ENCODE peak calls at places on chromosomes 1 and 21, in eight cellular contexts. C is naive thymus-derived CD8-positive, alpha-beta T cell; Q is activated CD8-positive, alpha-beta memory T cell treated with anti-CD3 and anti-CD28 coated beads, Interleukin-2, amount 50 U/mL, for 48 hours; B is fibroblast of mammary gland; Z is cardiac muscle cell; X is activated naive CD4-positive, alpha-beta T cell; R is NCI-H774; S is breast epithelium. Y is an unnamed sample.
A peak's percentile ranks its signal among the peaks of the same experiment; 100 is the strongest.

GRCh38 chr1:180482425-180483275 is 19.7 kb downstream of the ACBD6 start:
- DNase-seq in B (peak; percentile 67), Q (no peak), S (no peak), R (peak; percentile 8), C (peak; percentile 44), X (no peak), Z (peak; percentile 62), Y (no peak)

GRCh38 chr1:171841931-171842723 is 829 bp downstream of the DNM3 start:
- DNase-seq in B (peak; percentile 10), Q (no peak), S (no peak), R (no peak), Z (peak; percentile 8), C (peak; percentile 15), X (no peak), Y (peak; percentile 84)

GRCh38 chr1:203424861-203425667 is 50.5 kb upstream of the PRELP start:
- DNase-seq in C (no peak), X (no peak), S (no peak), B (no peak), R (no peak), Z (no peak), Q (no peak), Y (peak; percentile 43)

GRCh38 chr1:152111515-152111968 is 3.7 kb downstream of the TCHH start:
- DNase-seq in C (no peak), R (no peak), Q (peak; percentile 70), Z (no peak), B (peak; percentile 34), X (no peak), S (no peak), Y (no peak)

GRCh38 chr1:181424786-181425403 is 58.4 kb upstream of the CACNA1E start:
- DNase-seq in B (peak; percentile 65), S (peak; percentile 26), C (peak; percentile 78), Q (peak; percentile 90), R (peak; percentile 75), Z (peak; percentile 88), X (peak; percentile 76), Y (peak; percentile 89)

GRCh38 chr1:94259635-94260289 is 22.4 kb upstream of the ARHGAP29 start:
- DNase-seq in B (peak; percentile 86), R (no peak), Z (no peak), Q (no peak), C (no peak), S (no peak), X (no peak), Y (no peak)

GRCh38 chr1:1550591-1551432 is 10.4 kb upstream of the TMEM240 start:
- DNase-seq in C (no peak), S (no peak), B (peak; percentile 80), R (no peak), X (no peak), Q (no peak), Z (peak; percentile 57), Y (no peak)

GRCh38 chr1:229018674-229019295 is 252.1 kb upstream of the RAB4A start:
- DNase-seq in Z (no peak), S (no peak), C (no peak), X (no peak), B (peak; percentile 13), R (no peak), Q (no peak), Y (no peak)

GRCh38 chr1:154304664-154305337 is 16.1 kb upstream of the AQP10 start:
- DNase-seq in C (no peak), Q (peak; percentile 73), Z (no peak), X (no peak), B (peak; percentile 43), R (no peak), S (no peak), Y (no peak)

GRCh38 chr1:8925406-8925805 is 20.3 kb upstream of the CA6 start:
- DNase-seq in C (no peak), Z (no peak), R (no peak), S (no peak), B (no peak), Q (no peak), X (no peak), Y (no peak)

GRCh38 chr1:110348050-110348449 is 8.9 kb downstream of the RBM15 start:
- DNase-seq in X (no peak), S (no peak), R (no peak), B (no peak), Z (no peak), C (no peak), Q (no peak), Y (no peak)

GRCh38 chr21:44949161-44950015 is 9.6 kb downstream of the SLX9 start:
- DNase-seq in X (peak; percentile 81), C (peak; percentile 75), S (peak; percentile 86), B (peak; percentile 71), R (no peak), Z (peak; percentile 90), Q (peak; percentile 94), Y (peak; percentile 97)

GRCh38 chr1:190578015-190578414 is 100.4 kb upstream of the BRINP3 start:
- DNase-seq in Z (no peak), Q (no peak), X (no peak), S (no peak), C (no peak), B (no peak), R (no peak), Y (no peak)

GRCh38 chr1:85681087-85681486 is 27.1 kb downstream of the ZNHIT6 start:
- DNase-seq in B (peak; percentile 55), Z (no peak), R (peak; percentile 28), C (no peak), S (no peak), Q (no peak), X (no peak), Y (no peak)

GRCh38 chr1:204419064-204419403 is 7.4 kb upstream of the PPP1R15B start:
- DNase-seq in C (no peak), Q (no peak), X (no peak), Z (no peak), B (no peak), S (no peak), R (no peak), Y (no peak)

GRCh38 chr1:226723640-226724532 is 15.2 kb downstream of the ITPKB start:
- DNase-seq in Q (peak; percentile 63), Z (peak; percentile 62), S (no peak), X (no peak), R (peak; percentile 73), C (no peak), B (peak; percentile 79), Y (no peak)

GRCh38 chr1:198086051-198086745 is 70.6 kb upstream of the NEK7 start:
- DNase-seq in S (no peak), B (no peak), Z (no peak), R (no peak), X (no peak), Q (no peak), C (no peak), Y (no peak)

GRCh38 chr1:235533476-235534168 is 29.4 kb upstream of the B3GALNT2 start:
- DNase-seq in Q (no peak), Z (no peak), B (no peak), S (no peak), R (no peak), X (no peak), C (no peak), Y (no peak)

GRCh38 chr1:52142220-52143153 is 598 bp downstream of the ZFYVE9 start:
- DNase-seq in C (peak; percentile 49), Q (peak; percentile 74), Z (peak; percentile 71), S (peak; percentile 19), R (peak; percentile 27), X (no peak), B (peak; percentile 43), Y (peak; percentile 86)

GRCh38 chr1:40793617-40794016 is 10.0 kb downstream of the KCNQ4 start:
- DNase-seq in S (no peak), X (no peak), Q (no peak), C (no peak), R (no peak), B (no peak), Z (no peak), Y (no peak)

GRCh38 chr1:83742446-83742845 is 256.5 kb downstream of the TTLL7 start:
- DNase-seq in R (no peak), C (no peak), Q (no peak), Z (no peak), S (no peak), B (no peak), X (no peak), Y (no peak)

GRCh38 chr1:183244466-183244865 is 58.4 kb downstream of the LAMC2 start:
- DNase-seq in X (no peak), Z (peak; percentile 55), R (no peak), S (peak; percentile 45), Q (no peak), C (no peak), B (peak; percentile 97), Y (peak; percentile 97)

GRCh38 chr1:53250325-53250724 is 12.0 kb upstream of the MAGOH start:
- DNase-seq in S (no peak), Q (no peak), B (no peak), Z (no peak), C (no peak), R (no peak), X (no peak), Y (no peak)

GRCh38 chr1:33343539-33343938 is 22.6 kb upstream of the A3GALT2 start:
- DNase-seq in X (no peak), Z (no peak), Q (no peak), C (no peak), B (peak; percentile 53), R (no peak), S (no peak), Y (no peak)

GRCh38 chr1:111270781-111271463 is 19.7 kb upstream of the CHIA start:
- DNase-seq in S (no peak), X (no peak), B (no peak), Q (no peak), R (no peak), Z (no peak), C (peak; percentile 14), Y (no peak)

GRCh38 chr1:24562625-24563024 is 6.7 kb downstream of the NCMAP start:
- DNase-seq in X (no peak), B (no peak), C (no peak), Z (peak; percentile 45), R (no peak), S (no peak), Q (no peak), Y (no peak)

GRCh38 chr1:111615874-111616715 is 3.5 kb upstream of the RAP1A start:
- DNase-seq in R (no peak), C (peak; percentile 47), Z (no peak), X (no peak), S (no peak), Q (no peak), B (no peak), Y (no peak)

GRCh38 chr1:156836041-156836654 is 19.5 kb upstream of the SH2D2A start:
- DNase-seq in B (no peak), R (no peak), C (no peak), X (no peak), Q (peak; percentile 74), Z (no peak), S (no peak), Y (no peak)

GRCh38 chr1:174965006-174965971 is 34.5 kb upstream of the CACYBP start:
- DNase-seq in C (peak; percentile 59), R (no peak), B (no peak), Z (no peak), Q (no peak), X (peak; percentile 3), S (no peak), Y (no peak)

GRCh38 chr1:50422946-50423669 is at the start of gene DMRTA2:
- DNase-seq in S (no peak), Q (peak; percentile 65), X (no peak), Z (peak; percentile 63), R (peak; percentile 97), B (peak; percentile 15), C (no peak), Y (no peak)

GRCh38 chr21:14383596-14384210 is 757 bp upstream of the HSPA13 start:
- DNase-seq in Z (no peak), Q (no peak), R (no peak), S (no peak), C (no peak), X (no peak), B (peak; percentile 47), Y (no peak)

GRCh38 chr1:119544165-119544762 is 37.3 kb downstream of the HSD3B1 start:
- DNase-seq in Q (no peak), X (no peak), C (no peak), Z (peak; percentile 28), B (peak; percentile 6), S (no peak), R (no peak), Y (no peak)

GRCh38 chr1:243731301-243731891 is 118.6 kb downstream of the AKT3 start:
- DNase-seq in S (peak; percentile 40), R (no peak), B (no peak), X (no peak), C (no peak), Z (no peak), Q (no peak), Y (peak; percentile 35)

GRCh38 chr1:221439734-221440436 is 302.0 kb downstream of the DUSP10 start:
- DNase-seq in Z (no peak), Q (no peak), C (no peak), B (peak; percentile 94), X (no peak), R (no peak), S (no peak), Y (no peak)